ENCODE peak calls at places on chromosomes 13 and 19, in eight cellular contexts. One of them, this sample, is unnamed.

GRCh38 chr19:27654266-27654990 is 1558.5 kb downstream of the UQCRFS1 start:
- DNase-seq in CD4-positive, alpha-beta T cell: no peak
- DNase-seq in H1: no peak
- DNase-seq in fibroblast of mammary gland: no peak
- DNase-seq in Calu3: no peak
- DNase-seq in dorsolateral prefrontal cortex: no peak
- DNase-seq in Caco-2: no peak
- DNase-seq in RWPE1: no peak
- DNase-seq in this sample: no peak

GRCh38 chr13:79548886-79549285 is 67.9 kb downstream of the NDFIP2 start:
- DNase-seq in CD4-positive, alpha-beta T cell: no peak
- DNase-seq in H1: no peak
- DNase-seq in fibroblast of mammary gland: peak
- DNase-seq in Calu3: no peak
- DNase-seq in dorsolateral prefrontal cortex: no peak
- DNase-seq in Caco-2: no peak
- DNase-seq in RWPE1: no peak
- DNase-seq in this sample: no peak

GRCh38 chr13:97395437-97396136 is 38.4 kb upstream of the RAP2A start:
- DNase-seq in CD4-positive, alpha-beta T cell: no peak
- DNase-seq in H1: no peak
- DNase-seq in fibroblast of mammary gland: peak
- DNase-seq in Calu3: no peak
- DNase-seq in dorsolateral prefrontal cortex: no peak
- DNase-seq in Caco-2: no peak
- DNase-seq in RWPE1: peak
- DNase-seq in this sample: no peak

GRCh38 chr19:34274827-34275625 is 20.7 kb downstream of the GARRE1 start:
- DNase-seq in CD4-positive, alpha-beta T cell: no peak
- DNase-seq in H1: no peak
- DNase-seq in fibroblast of mammary gland: peak
- DNase-seq in Calu3: no peak
- DNase-seq in dorsolateral prefrontal cortex: no peak
- DNase-seq in Caco-2: no peak
- DNase-seq in RWPE1: peak
- DNase-seq in this sample: no peak

GRCh38 chr13:21625366-21625765 is 21.4 kb upstream of the MICU2 start:
- DNase-seq in CD4-positive, alpha-beta T cell: peak
- DNase-seq in H1: no peak
- DNase-seq in fibroblast of mammary gland: peak
- DNase-seq in Calu3: peak
- DNase-seq in dorsolateral prefrontal cortex: no peak
- DNase-seq in Caco-2: peak
- DNase-seq in RWPE1: peak
- DNase-seq in this sample: no peak

GRCh38 chr19:34363094-34363493 is 1.9 kb upstream of the GPI start:
- DNase-seq in CD4-positive, alpha-beta T cell: no peak
- DNase-seq in H1: no peak
- DNase-seq in fibroblast of mammary gland: no peak
- DNase-seq in Calu3: no peak
- DNase-seq in dorsolateral prefrontal cortex: no peak
- DNase-seq in Caco-2: no peak
- DNase-seq in RWPE1: no peak
- DNase-seq in this sample: no peak

GRCh38 chr13:69857188-69857821 is 250.3 kb upstream of the ATXN8OS start:
- DNase-seq in CD4-positive, alpha-beta T cell: no peak
- DNase-seq in H1: no peak
- DNase-seq in fibroblast of mammary gland: peak
- DNase-seq in Calu3: no peak
- DNase-seq in dorsolateral prefrontal cortex: no peak
- DNase-seq in Caco-2: no peak
- DNase-seq in RWPE1: peak
- DNase-seq in this sample: no peak

GRCh38 chr19:2330632-2331284 is 2.3 kb downstream of the SPPL2B start:
- DNase-seq in CD4-positive, alpha-beta T cell: no peak
- DNase-seq in H1: no peak
- DNase-seq in fibroblast of mammary gland: no peak
- DNase-seq in Calu3: peak
- DNase-seq in dorsolateral prefrontal cortex: no peak
- DNase-seq in Caco-2: peak
- DNase-seq in RWPE1: no peak
- DNase-seq in this sample: no peak

GRCh38 chr13:57630661-57631606 is 610 bp upstream of the PCDH17 start:
- DNase-seq in CD4-positive, alpha-beta T cell: no peak
- DNase-seq in H1: no peak
- DNase-seq in fibroblast of mammary gland: peak
- DNase-seq in Calu3: no peak
- DNase-seq in dorsolateral prefrontal cortex: peak
- DNase-seq in Caco-2: no peak
- DNase-seq in RWPE1: peak
- DNase-seq in this sample: no peak

GRCh38 chr13:92806215-92806614 is 420.4 kb upstream of the GPC6 start:
- DNase-seq in CD4-positive, alpha-beta T cell: no peak
- DNase-seq in H1: no peak
- DNase-seq in fibroblast of mammary gland: peak
- DNase-seq in Calu3: no peak
- DNase-seq in dorsolateral prefrontal cortex: no peak
- DNase-seq in Caco-2: no peak
- DNase-seq in RWPE1: no peak
- DNase-seq in this sample: no peak

GRCh38 chr19:29942404-29943261 is 594 bp downstream of the URI1 start:
- DNase-seq in CD4-positive, alpha-beta T cell: peak
- DNase-seq in H1: no peak
- DNase-seq in fibroblast of mammary gland: peak
- DNase-seq in Calu3: peak
- DNase-seq in dorsolateral prefrontal cortex: peak
- DNase-seq in Caco-2: peak
- DNase-seq in RWPE1: peak
- DNase-seq in this sample: peak

GRCh38 chr13:109904218-109904617 is 117.8 kb upstream of the IRS2 start:
- DNase-seq in CD4-positive, alpha-beta T cell: no peak
- DNase-seq in H1: no peak
- DNase-seq in fibroblast of mammary gland: peak
- DNase-seq in Calu3: no peak
- DNase-seq in dorsolateral prefrontal cortex: no peak
- DNase-seq in Caco-2: no peak
- DNase-seq in RWPE1: no peak
- DNase-seq in this sample: no peak

GRCh38 chr19:48806818-48807589 is 3.8 kb downstream of the BCAT2 start:
- DNase-seq in CD4-positive, alpha-beta T cell: no peak
- DNase-seq in H1: no peak
- DNase-seq in fibroblast of mammary gland: peak
- DNase-seq in Calu3: no peak
- DNase-seq in dorsolateral prefrontal cortex: peak
- DNase-seq in Caco-2: peak
- DNase-seq in RWPE1: no peak
- DNase-seq in this sample: peak

GRCh38 chr13:23147264-23147663 is 33.5 kb upstream of the SGCG start:
- DNase-seq in CD4-positive, alpha-beta T cell: no peak
- DNase-seq in H1: no peak
- DNase-seq in fibroblast of mammary gland: no peak
- DNase-seq in Calu3: no peak
- DNase-seq in dorsolateral prefrontal cortex: no peak
- DNase-seq in Caco-2: no peak
- DNase-seq in RWPE1: no peak
- DNase-seq in this sample: no peak

GRCh38 chr13:45521292-45521691 is 56.6 kb downstream of the COG3 start:
- DNase-seq in CD4-positive, alpha-beta T cell: no peak
- DNase-seq in H1: no peak
- DNase-seq in fibroblast of mammary gland: peak
- DNase-seq in Calu3: no peak
- DNase-seq in dorsolateral prefrontal cortex: no peak
- DNase-seq in Caco-2: peak
- DNase-seq in RWPE1: no peak
- DNase-seq in this sample: no peak

GRCh38 chr19:38977445-38978314 is 2.1 kb upstream of the FBXO17 start:
- DNase-seq in CD4-positive, alpha-beta T cell: no peak
- DNase-seq in H1: no peak
- DNase-seq in fibroblast of mammary gland: no peak
- DNase-seq in Calu3: peak
- DNase-seq in dorsolateral prefrontal cortex: peak
- DNase-seq in Caco-2: no peak
- DNase-seq in RWPE1: no peak
- DNase-seq in this sample: no peak

GRCh38 chr19:39413269-39413902 is 917 bp downstream of the PLEKHG2 start:
- DNase-seq in CD4-positive, alpha-beta T cell: peak
- DNase-seq in H1: no peak
- DNase-seq in fibroblast of mammary gland: peak
- DNase-seq in Calu3: peak
- DNase-seq in dorsolateral prefrontal cortex: no peak
- DNase-seq in Caco-2: peak
- DNase-seq in RWPE1: no peak
- DNase-seq in this sample: peak

GRCh38 chr19:54345938-54346386 is 7.0 kb upstream of the LILRA4 start:
- DNase-seq in CD4-positive, alpha-beta T cell: no peak
- DNase-seq in H1: no peak
- DNase-seq in fibroblast of mammary gland: no peak
- DNase-seq in Calu3: no peak
- DNase-seq in dorsolateral prefrontal cortex: no peak
- DNase-seq in Caco-2: no peak
- DNase-seq in RWPE1: no peak
- DNase-seq in this sample: no peak

GRCh38 chr13:110920038-110920437 is 5.2 kb upstream of the ANKRD10 start:
- DNase-seq in CD4-positive, alpha-beta T cell: no peak
- DNase-seq in H1: no peak
- DNase-seq in fibroblast of mammary gland: no peak
- DNase-seq in Calu3: no peak
- DNase-seq in dorsolateral prefrontal cortex: no peak
- DNase-seq in Caco-2: no peak
- DNase-seq in RWPE1: no peak
- DNase-seq in this sample: no peak

GRCh38 chr19:8569066-8569761 is 8.0 kb downstream of the MYO1F start:
- DNase-seq in CD4-positive, alpha-beta T cell: peak
- DNase-seq in H1: no peak
- DNase-seq in fibroblast of mammary gland: peak
- DNase-seq in Calu3: peak
- DNase-seq in dorsolateral prefrontal cortex: no peak
- DNase-seq in Caco-2: no peak
- DNase-seq in RWPE1: peak
- DNase-seq in this sample: no peak

GRCh38 chr19:56110515-56111448 is 10.3 kb downstream of the ZNF787 start:
- DNase-seq in CD4-positive, alpha-beta T cell: no peak
- DNase-seq in H1: no peak
- DNase-seq in fibroblast of mammary gland: peak
- DNase-seq in Calu3: peak
- DNase-seq in dorsolateral prefrontal cortex: no peak
- DNase-seq in Caco-2: no peak
- DNase-seq in RWPE1: no peak
- DNase-seq in this sample: no peak

GRCh38 chr13:51805313-51805712 is 1.4 kb upstream of the DHRS12 start:
- DNase-seq in CD4-positive, alpha-beta T cell: no peak
- DNase-seq in H1: no peak
- DNase-seq in fibroblast of mammary gland: no peak
- DNase-seq in Calu3: no peak
- DNase-seq in dorsolateral prefrontal cortex: no peak
- DNase-seq in Caco-2: no peak
- DNase-seq in RWPE1: no peak
- DNase-seq in this sample: no peak

GRCh38 chr19:8610928-8611284 is 391 bp upstream of the ADAMTS10 start:
- DNase-seq in CD4-positive, alpha-beta T cell: no peak
- DNase-seq in H1: no peak
- DNase-seq in fibroblast of mammary gland: no peak
- DNase-seq in Calu3: no peak
- DNase-seq in dorsolateral prefrontal cortex: no peak
- DNase-seq in Caco-2: no peak
- DNase-seq in RWPE1: no peak
- DNase-seq in this sample: no peak

GRCh38 chr13:52034616-52035226 is 10.2 kb downstream of the UTP14C start:
- DNase-seq in CD4-positive, alpha-beta T cell: no peak
- DNase-seq in H1: no peak
- DNase-seq in fibroblast of mammary gland: no peak
- DNase-seq in Calu3: no peak
- DNase-seq in dorsolateral prefrontal cortex: no peak
- DNase-seq in Caco-2: no peak
- DNase-seq in RWPE1: no peak
- DNase-seq in this sample: no peak

GRCh38 chr19:58519087-58519354 is 589 bp downstream of the ZBTB45 start:
- DNase-seq in CD4-positive, alpha-beta T cell: peak
- DNase-seq in H1: no peak
- DNase-seq in fibroblast of mammary gland: peak
- DNase-seq in Calu3: peak
- DNase-seq in dorsolateral prefrontal cortex: peak
- DNase-seq in Caco-2: peak
- DNase-seq in RWPE1: peak
- DNase-seq in this sample: peak
- TF ChIP-seq CTCF in CD4-positive, alpha-beta T cell: no peak
- TF ChIP-seq CTCF in H1: peak
- TF ChIP-seq CTCF in fibroblast of mammary gland: peak
- TF ChIP-seq CTCF in Calu3: no peak
- TF ChIP-seq CTCF in dorsolateral prefrontal cortex: peak
- TF ChIP-seq CTCF in Caco-2: peak
- TF ChIP-seq CTCF in RWPE1: peak
- TF ChIP-seq CTCF in this sample: no peak

GRCh38 chr19:3684817-3685410 is 15.4 kb downstream of the PIP5K1C start:
- DNase-seq in CD4-positive, alpha-beta T cell: no peak
- DNase-seq in H1: no peak
- DNase-seq in fibroblast of mammary gland: no peak
- DNase-seq in Calu3: no peak
- DNase-seq in dorsolateral prefrontal cortex: no peak
- DNase-seq in Caco-2: no peak
- DNase-seq in RWPE1: no peak
- DNase-seq in this sample: no peak
- TF ChIP-seq CTCF in CD4-positive, alpha-beta T cell: no peak
- TF ChIP-seq CTCF in H1: no peak
- TF ChIP-seq CTCF in fibroblast of mammary gland: no peak
- TF ChIP-seq CTCF in Calu3: no peak
- TF ChIP-seq CTCF in dorsolateral prefrontal cortex: no peak
- TF ChIP-seq CTCF in Caco-2: no peak
- TF ChIP-seq CTCF in RWPE1: no peak
- TF ChIP-seq CTCF in this sample: no peak

DNA sequence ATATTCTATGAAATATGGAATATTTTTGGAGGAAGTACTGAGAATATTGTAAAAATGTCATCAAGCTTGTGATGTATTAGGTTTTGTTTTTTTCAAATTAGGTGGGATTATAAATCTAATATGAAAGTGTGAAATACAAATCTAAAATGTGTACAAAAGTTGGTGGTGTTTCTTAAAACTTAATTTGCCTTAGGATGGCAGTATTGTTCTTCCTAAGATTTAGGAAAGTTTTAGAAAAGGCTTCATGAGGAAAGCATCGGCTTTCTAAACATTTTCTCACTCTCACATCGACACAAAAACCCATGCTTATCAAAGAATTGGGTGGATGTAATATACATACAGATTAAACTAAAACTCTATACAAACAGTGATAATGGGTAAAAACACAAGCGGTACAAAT is 972.0 kb upstream of the PCDH20 start:
- DNase-seq in CD4-positive, alpha-beta T cell: no peak
- DNase-seq in H1: no peak
- DNase-seq in fibroblast of mammary gland: peak
- DNase-seq in Calu3: no peak
- DNase-seq in dorsolateral prefrontal cortex: no peak
- DNase-seq in Caco-2: no peak
- DNase-seq in RWPE1: no peak
- DNase-seq in this sample: no peak
- TF ChIP-seq CTCF in CD4-positive, alpha-beta T cell: no peak
- TF ChIP-seq CTCF in H1: no peak
- TF ChIP-seq CTCF in fibroblast of mammary gland: no peak
- TF ChIP-seq CTCF in Calu3: no peak
- TF ChIP-seq CTCF in dorsolateral prefrontal cortex: peak
- TF ChIP-seq CTCF in Caco-2: no peak
- TF ChIP-seq CTCF in RWPE1: peak
- TF ChIP-seq CTCF in this sample: no peak

GRCh38 chr19:47608074-47608907 is 643 bp upstream of the BICRA start:
- DNase-seq in CD4-positive, alpha-beta T cell: peak
- DNase-seq in H1: peak
- DNase-seq in fibroblast of mammary gland: peak
- DNase-seq in Calu3: peak
- DNase-seq in dorsolateral prefrontal cortex: peak
- DNase-seq in Caco-2: peak
- DNase-seq in RWPE1: peak
- DNase-seq in this sample: peak
- TF ChIP-seq CTCF in CD4-positive, alpha-beta T cell: no peak
- TF ChIP-seq CTCF in H1: no peak
- TF ChIP-seq CTCF in fibroblast of mammary gland: peak
- TF ChIP-seq CTCF in Calu3: no peak
- TF ChIP-seq CTCF in dorsolateral prefrontal cortex: no peak
- TF ChIP-seq CTCF in Caco-2: peak
- TF ChIP-seq CTCF in RWPE1: no peak
- TF ChIP-seq CTCF in this sample: no peak

This sample was measured in mesothelial cell of epicardium.